ENCODE peak calls at places on chromosomes 16 and 17, in nine cellular contexts. Y, L, E, F, H, S, T, D and R are unnamed samples.

GRCh38 chr17:40092581-40092980 is 7.8 kb downstream of the NR1D1 start:
- DNase-seq in H (no peak), F (no peak), Y (no peak), L (no peak), T (no peak), S (peak), D (no peak), E (no peak), R (no peak)

GRCh38 chr16:65809627-65810026 is 556.9 kb upstream of the CDH5 start:
- DNase-seq in T (no peak), Y (no peak), E (peak), L (no peak), S (no peak), H (no peak), D (no peak), F (no peak), R (peak)

GRCh38 chr16:28898942-28899341 is 20.7 kb downstream of the ATP2A1 start:
- DNase-seq in L (no peak), D (no peak), H (no peak), E (no peak), T (no peak), F (no peak), S (no peak), Y (no peak), R (no peak)

GRCh38 chr17:64941761-64942160 is 22.5 kb upstream of the LRRC37A3 start:
- DNase-seq in H (no peak), F (no peak), T (no peak), L (no peak), E (no peak), D (no peak), S (no peak), Y (no peak), R (no peak)

GRCh38 chr16:12801511-12802042 is 2.1 kb downstream of the CPPED1 start:
- DNase-seq in E (no peak), Y (no peak), H (peak), F (peak), S (peak), L (peak), D (no peak), T (no peak), R (no peak)

GRCh38 chr16:81996664-81997529 is 14.4 kb downstream of the SDR42E1 start:
- DNase-seq in T (no peak), L (peak), E (no peak), D (no peak), F (no peak), Y (no peak), S (no peak), H (no peak), R (no peak)

GRCh38 chr17:15257316-15257925 is 7.7 kb downstream of the PMP22 start:
- DNase-seq in F (peak), E (peak), T (no peak), S (peak), L (peak), H (peak), D (peak), Y (peak), R (peak)

GRCh38 chr16:86906608-86907007 is 328.3 kb downstream of the FOXL1 start:
- DNase-seq in D (no peak), E (no peak), S (no peak), L (no peak), F (no peak), Y (no peak), H (no peak), T (no peak), R (no peak)

GRCh38 chr16:2284001-2284770 is 16.3 kb upstream of the RNPS1 start:
- DNase-seq in L (no peak), Y (no peak), S (no peak), D (no peak), H (no peak), E (no peak), T (no peak), F (no peak), R (no peak)

GRCh38 chr17:78872486-78872885 is 30.5 kb downstream of the CEP295NL start:
- DNase-seq in Y (no peak), F (no peak), T (peak), L (no peak), S (no peak), E (no peak), H (no peak), D (no peak), R (no peak)

GRCh38 chr16:66129196-66129595 is 237.3 kb upstream of the CDH5 start:
- DNase-seq in S (no peak), F (no peak), Y (no peak), T (no peak), E (no peak), D (no peak), L (no peak), H (no peak), R (no peak)

GRCh38 chr16:27762441-27762840 is 212.5 kb downstream of the KATNIP start:
- DNase-seq in F (no peak), L (peak), S (no peak), Y (peak), T (no peak), D (no peak), H (no peak), E (no peak), R (no peak)

GRCh38 chr16:23724438-23725131 is 11.6 kb upstream of the ERN2 start:
- DNase-seq in T (no peak), D (no peak), F (no peak), Y (no peak), H (no peak), E (no peak), L (no peak), S (no peak), R (no peak)

GRCh38 chr17:39737761-39738567 is at the start of gene GRB7:
- DNase-seq in T (peak), F (no peak), D (peak), S (no peak), H (no peak), L (no peak), Y (peak), E (peak), R (peak)

GRCh38 chr16:4086153-4086552 is 30.1 kb downstream of the ADCY9 start:
- DNase-seq in S (no peak), D (no peak), F (no peak), Y (no peak), L (no peak), H (no peak), E (no peak), T (no peak), R (no peak)

GRCh38 chr17:38595892-38596291 is 9.9 kb downstream of the SRCIN1 start:
- DNase-seq in H (no peak), S (no peak), E (no peak), T (no peak), Y (no peak), L (no peak), F (no peak), D (no peak), R (no peak)

GRCh38 chr16:57530104-57530522 is 6.3 kb downstream of the CCDC102A start:
- DNase-seq in H (peak), S (no peak), F (peak), E (no peak), Y (peak), D (peak), L (peak), T (no peak), R (no peak)

GRCh38 chr16:58331024-58331707 is 36.3 kb upstream of the PRSS54 start:
- DNase-seq in T (no peak), H (no peak), Y (no peak), S (no peak), E (peak), F (no peak), D (peak), L (no peak), R (no peak)

GRCh38 chr17:34771891-34772290 is 189.4 kb downstream of the CCT6B start:
- DNase-seq in Y (no peak), D (no peak), S (no peak), F (no peak), E (no peak), T (no peak), L (no peak), H (no peak), R (no peak)

GRCh38 chr16:29909398-29909797 is 9.1 kb downstream of the ASPHD1 start:
- DNase-seq in H (no peak), D (no peak), S (no peak), L (peak), E (no peak), T (no peak), F (no peak), Y (no peak), R (no peak)

GRCh38 chr16:15980329-15980728 is 30.9 kb downstream of the ABCC1 start:
- DNase-seq in S (no peak), F (no peak), D (no peak), Y (no peak), E (no peak), T (no peak), L (no peak), H (no peak), R (no peak)

GRCh38 chr17:33498069-33498468 is 205.0 kb upstream of the ASIC2 start:
- DNase-seq in S (no peak), E (no peak), F (no peak), Y (no peak), T (no peak), D (no peak), L (no peak), H (no peak), R (no peak)

GRCh38 chr17:45052052-45052772 is 780 bp upstream of the DCAKD start:
- DNase-seq in T (peak), D (peak), F (no peak), E (peak), S (peak), H (peak), Y (peak), L (peak), R (peak)

GRCh38 chr16:49494386-49495150 is 121.0 kb downstream of the C16orf78 start:
- DNase-seq in S (peak), Y (peak), T (no peak), E (no peak), D (no peak), F (no peak), H (no peak), L (no peak), R (no peak)

GRCh38 chr17:80123791-80124190 is 22.4 kb downstream of the GAA start:
- DNase-seq in E (no peak), D (no peak), S (no peak), F (no peak), T (no peak), Y (no peak), L (no peak), H (no peak), R (no peak)

GRCh38 chr17:27494192-27495091 is 38.2 kb downstream of the KSR1 start:
- DNase-seq in F (no peak), E (peak), T (no peak), H (no peak), D (no peak), S (no peak), Y (peak), L (no peak), R (peak)

GRCh38 chr17:49993423-49994037 is 1.5 kb downstream of the DLX3 start:
- DNase-seq in E (no peak), L (no peak), T (no peak), Y (peak), D (peak), S (peak), F (no peak), H (no peak), R (no peak)

GRCh38 chr16:2829501-2830354 is at the start of gene ZG16B:
- DNase-seq in T (no peak), F (no peak), E (no peak), S (no peak), H (no peak), L (no peak), D (no peak), Y (peak), R (no peak)

GRCh38 chr17:62675260-62675659 is 47.8 kb downstream of the MRC2 start:
- DNase-seq in L (no peak), F (no peak), S (peak), H (no peak), T (no peak), Y (peak), D (no peak), E (no peak), R (peak)

GRCh38 chr16:87392823-87393679 is 915 bp downstream of the MAP1LC3B start:
- DNase-seq in D (peak), H (peak), F (no peak), S (peak), T (no peak), Y (peak), E (peak), L (peak), R (peak)

GRCh38 chr17:57672205-57672632 is 72.9 kb downstream of the CCDC182 start:
- DNase-seq in Y (no peak), T (no peak), E (peak), F (no peak), L (no peak), D (no peak), S (no peak), H (no peak), R (no peak)

GRCh38 chr16:80526418-80527061 is 14.3 kb upstream of the DYNLRB2 start:
- DNase-seq in L (peak), D (peak), F (peak), S (peak), E (peak), Y (no peak), T (no peak), H (peak), R (peak)

GRCh38 chr17:511001-511690 is 158.5 kb upstream of the RPH3AL start:
- DNase-seq in F (no peak), L (peak), Y (no peak), S (no peak), E (no peak), T (no peak), D (no peak), H (no peak), R (no peak)

GRCh38 chr16:73122604-73123386 is 74.9 kb upstream of the ZFHX3 start:
- DNase-seq in F (no peak), Y (peak), T (no peak), S (peak), L (no peak), E (no peak), H (no peak), D (no peak), R (no peak)

GRCh38 chr17:1792495-1793446 is 30.9 kb downstream of the SERPINF1 start:
- DNase-seq in H (no peak), S (no peak), Y (peak), L (no peak), F (no peak), T (no peak), E (no peak), D (no peak), R (no peak)

GRCh38 chr16:57798953-57799618 is 3.2 kb downstream of the KIFC3 start:
- DNase-seq in Y (peak), F (no peak), E (peak), T (peak), D (no peak), H (no peak), S (no peak), L (no peak), R (peak)

GRCh38 chr17:17889922-17890321 is 53.1 kb upstream of the SREBF1 start:
- DNase-seq in Y (no peak), T (no peak), D (no peak), F (no peak), S (no peak), E (no peak), L (no peak), H (no peak), R (no peak)

GRCh38 chr17:43212641-43213490 is 1.2 kb downstream of the TMEM106A start:
- DNase-seq in E (no peak), F (no peak), H (no peak), L (no peak), T (no peak), S (no peak), D (no peak), Y (no peak), R (no peak)